ENCODE peak calls at places on chromosome 21, in four cellular contexts. Z is activated T-cell treated with anti-CD3 and anti-CD28 coated beads for 1 hour, T is HuH-7.5, O is mesendoderm. C is an unnamed sample.

GRCh38 chr21:42016364-42016985 is 6.3 kb upstream of the ZBTB21 start:
- DNase-seq in Z (no peak), T (no peak), O (no peak), C (no peak)

GRCh38 chr21:39020751-39021474 is 162.3 kb downstream of the PSMG1 start:
- DNase-seq in Z (no peak), O (peak; percentile 86), T (no peak), C (peak; percentile 52)

GRCh38 chr21:44709426-44710293 is 1.7 kb downstream of the TSPEAR start:
- DNase-seq in O (no peak), T (no peak), Z (no peak), C (no peak)

GRCh38 chr21:43012596-43012995 is 38.2 kb downstream of the PKNOX1 start:
- DNase-seq in Z (no peak), O (no peak), T (no peak), C (no peak)

GRCh38 chr21:34933609-34934345 is 115.3 kb downstream of the RUNX1 start:
- DNase-seq in T (no peak), Z (no peak), O (no peak), C (no peak)

GRCh38 chr21:36723371-36723881 is 24.5 kb downstream of the SIM2 start:
- DNase-seq in Z (no peak), T (no peak), O (no peak), C (no peak)

GRCh38 chr21:43903451-43904091 is 38.5 kb downstream of the AGPAT3 start:
- DNase-seq in O (no peak), T (no peak), Z (no peak), C (no peak)

GRCh38 chr21:21921410-21922232 is 923.4 kb downstream of the NCAM2 start:
- DNase-seq in T (no peak), Z (no peak), O (peak; percentile 51), C (no peak)

GRCh38 chr21:14957836-14958235 is 107.0 kb downstream of the NRIP1 start:
- DNase-seq in T (no peak), O (no peak), Z (no peak), C (no peak)

GRCh38 chr21:46518983-46519583 is 60.4 kb downstream of the DIP2A start:
- DNase-seq in Z (no peak), T (no peak), O (peak; percentile 18), C (no peak)

GRCh38 chr21:42654179-42654912 is 925 bp downstream of the PDE9A start:
- DNase-seq in T (peak; percentile 78), O (peak; percentile 78), Z (no peak), C (peak; percentile 81)

GRCh38 chr21:23968008-23968407 is 1639.3 kb downstream of the MRPL39 start:
- DNase-seq in T (no peak), Z (no peak), O (no peak), C (no peak)

GRCh38 chr21:39754811-39755210 is 9.8 kb downstream of the IGSF5 start:
- DNase-seq in O (no peak), Z (no peak), T (no peak), C (no peak)

GRCh38 chr21:17548262-17548661 is 35.4 kb downstream of the CXADR start:
- DNase-seq in Z (no peak), O (no peak), T (no peak), C (no peak)

GRCh38 chr21:15433091-15433490 is 296.7 kb upstream of the USP25 start:
- DNase-seq in Z (no peak), O (no peak), T (no peak), C (no peak)

GRCh38 chr21:44365251-44365966 is 12.0 kb downstream of the TRPM2 start:
- DNase-seq in T (no peak), Z (no peak), O (no peak), C (no peak)

GRCh38 chr21:36479415-36480402 is at the start of gene CLDN14:
- DNase-seq in T (peak; percentile 63), Z (no peak), O (no peak), C (no peak)

GRCh38 chr21:16514316-16514715 is 784.5 kb downstream of the USP25 start:
- DNase-seq in Z (no peak), O (no peak), T (no peak), C (no peak)

GRCh38 chr21:37564341-37564923 is 197.9 kb downstream of the DYRK1A start:
- DNase-seq in O (peak; percentile 88), T (no peak), Z (peak; percentile 73), C (peak; percentile 37)

C was measured in 8988T.